ENCODE peak calls at places on chromosome 3, in eight cellular contexts. K, I, F, J, W, U, D and B are unnamed samples.

GRCh38 chr3:120506076-120506827 is 55.5 kb upstream of the FSTL1 start:
- DNase-seq in F (no peak), J (no peak), K (no peak), D (no peak), W (no peak), I (no peak), U (no peak), B (no peak)

GRCh38 chr3:150303776-150304175 is 104.3 kb upstream of the TSC22D2 start:
- DNase-seq in U (no peak), D (peak), F (no peak), W (no peak), J (no peak), I (peak), K (peak), B (no peak)

GRCh38 chr3:139654637-139655365 is 23.0 kb downstream of the NMNAT3 start:
- DNase-seq in J (no peak), I (no peak), K (no peak), F (no peak), W (no peak), U (no peak), D (no peak), B (no peak)

GRCh38 chr3:141083831-141084624 is 32.9 kb downstream of the SPSB4 start:
- DNase-seq in I (peak), W (no peak), U (peak), K (no peak), F (no peak), D (no peak), J (peak), B (peak)

GRCh38 chr3:170437696-170438407 is 19.2 kb downstream of the CLDN11 start:
- DNase-seq in J (no peak), U (no peak), W (no peak), K (no peak), I (no peak), F (no peak), D (no peak), B (no peak)

GRCh38 chr3:94524102-94524922 is 461.5 kb downstream of the NSUN3 start:
- DNase-seq in D (no peak), F (no peak), J (no peak), K (no peak), I (peak), U (peak), W (no peak), B (no peak)

GRCh38 chr3:73552700-73553099 is 72.0 kb downstream of the PDZRN3 start:
- DNase-seq in D (no peak), F (no peak), I (no peak), W (no peak), K (no peak), J (peak), U (no peak), B (no peak)

GRCh38 chr3:63869929-63870328 is 6.3 kb downstream of the ATXN7 start:
- DNase-seq in D (no peak), I (no peak), W (no peak), J (no peak), F (no peak), U (no peak), K (no peak), B (no peak)

GRCh38 chr3:89256882-89257281 is 149.5 kb downstream of the EPHA3 start:
- DNase-seq in W (no peak), J (no peak), K (no peak), F (no peak), D (no peak), U (no peak), I (no peak), B (no peak)

GRCh38 chr3:14141602-14142315 is 16.9 kb downstream of the TMEM43 start:
- DNase-seq in F (peak), U (peak), K (no peak), W (no peak), D (no peak), I (no peak), J (no peak), B (no peak)

GRCh38 chr3:110984456-110985250 is 87.0 kb upstream of the NECTIN3 start:
- DNase-seq in D (no peak), W (no peak), F (no peak), K (no peak), J (no peak), I (no peak), U (no peak), B (no peak)

GRCh38 chr3:174973465-174973864 is 114.3 kb downstream of the NAALADL2 start:
- DNase-seq in U (no peak), W (no peak), K (no peak), I (no peak), D (no peak), F (no peak), J (no peak), B (no peak)

GRCh38 chr3:93907132-93907531 is 66.6 kb downstream of the PROS1 start:
- DNase-seq in W (no peak), I (no peak), U (no peak), D (no peak), K (no peak), F (no peak), J (no peak), B (no peak)

GRCh38 chr3:48433472-48434118 is 3.7 kb upstream of the PLXNB1 start:
- DNase-seq in W (no peak), D (no peak), K (no peak), F (no peak), J (no peak), U (no peak), I (peak), B (no peak)

GRCh38 chr3:39378957-39379777 is 4.0 kb upstream of the SLC25A38 start:
- DNase-seq in F (no peak), U (no peak), I (no peak), J (no peak), K (no peak), D (no peak), W (no peak), B (no peak)

GRCh38 chr3:60178931-60179653 is 1072.2 kb downstream of the FHIT start:
- DNase-seq in F (no peak), U (no peak), K (no peak), W (no peak), J (no peak), D (no peak), I (no peak), B (no peak)

GRCh38 chr3:100226712-100227429 is 33.9 kb upstream of the TBC1D23 start:
- DNase-seq in W (no peak), U (no peak), F (no peak), K (no peak), I (no peak), D (no peak), J (no peak), B (no peak)

GRCh38 chr3:46496745-46497555 is 826 bp upstream of the RTP3 start:
- DNase-seq in I (peak), F (peak), W (peak), D (peak), U (no peak), K (peak), J (no peak), B (peak)

GRCh38 chr3:140416686-140417085 is 261.2 kb upstream of the TRIM42 start:
- DNase-seq in K (no peak), J (no peak), U (no peak), W (no peak), F (no peak), D (no peak), I (no peak), B (no peak)

GRCh38 chr3:5078151-5078550 is 43.9 kb upstream of the ARL8B start:
- DNase-seq in D (peak), J (no peak), K (no peak), U (no peak), F (no peak), I (no peak), W (no peak), B (no peak)

DNA sequence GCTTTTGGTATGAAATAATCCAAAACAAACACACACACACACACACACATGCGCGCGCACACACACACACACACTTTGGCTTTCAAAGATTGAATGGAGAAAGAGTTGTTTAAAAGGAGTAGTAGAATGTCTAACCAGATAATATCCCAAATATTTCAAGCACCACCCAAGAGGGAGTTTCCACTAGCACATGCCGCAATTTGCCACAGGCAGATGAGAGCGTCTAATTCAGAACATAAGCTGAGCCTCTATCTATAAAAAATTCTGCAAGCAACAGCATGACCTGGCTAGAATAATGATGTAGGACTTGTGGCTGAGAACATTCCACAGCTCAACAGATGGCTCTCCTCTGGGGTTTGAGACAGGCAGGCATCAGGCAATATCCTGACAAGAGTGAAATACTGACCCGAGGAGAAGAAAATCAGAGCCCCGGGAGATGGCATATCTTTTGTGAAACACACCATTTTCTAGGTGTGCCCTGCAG is 302.5 kb upstream of the GADL1 start:
- DNase-seq in D (no peak), W (no peak), K (no peak), I (no peak), F (no peak), U (no peak), J (no peak), B (no peak)
- TF ChIP-seq CTCF in D (no peak), W (no peak), K (no peak), I (no peak), F (no peak), U (peak), J (no peak), B (no peak)

GRCh38 chr3:136861890-136862610 is at the start of gene NCK1:
- DNase-seq in J (peak), W (peak), K (peak), I (peak), F (peak), U (peak), D (peak), B (peak)
- TF ChIP-seq CTCF in J (peak), W (peak), K (no peak), I (peak), F (no peak), U (peak), D (no peak), B (no peak)

DNA sequence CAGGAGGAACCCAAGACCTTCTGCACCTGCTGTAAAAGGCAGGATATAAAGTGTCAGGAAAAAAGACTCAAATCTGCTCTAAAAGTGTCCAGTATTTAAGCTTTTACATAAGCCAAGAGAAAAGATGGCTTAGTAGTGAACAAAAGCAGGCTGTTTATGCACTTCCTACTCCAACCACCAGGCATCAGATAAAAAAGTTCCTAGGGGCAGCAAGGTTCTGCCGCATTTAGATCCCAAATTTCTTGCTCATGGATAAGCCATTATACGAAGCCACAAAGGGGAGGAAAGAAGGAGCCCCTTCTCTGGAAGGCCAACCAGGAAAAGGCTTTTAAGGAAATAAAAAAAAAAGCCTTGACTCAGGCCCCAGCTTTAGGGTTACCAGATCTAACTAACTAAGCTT is 10.6 kb upstream of the SLC9C1 start:
- DNase-seq in K (peak), D (no peak), I (peak), F (no peak), W (no peak), U (no peak), J (no peak), B (no peak)
- TF ChIP-seq CTCF in K (peak), D (no peak), I (peak), F (peak), W (no peak), U (peak), J (no peak), B (no peak)

DNA sequence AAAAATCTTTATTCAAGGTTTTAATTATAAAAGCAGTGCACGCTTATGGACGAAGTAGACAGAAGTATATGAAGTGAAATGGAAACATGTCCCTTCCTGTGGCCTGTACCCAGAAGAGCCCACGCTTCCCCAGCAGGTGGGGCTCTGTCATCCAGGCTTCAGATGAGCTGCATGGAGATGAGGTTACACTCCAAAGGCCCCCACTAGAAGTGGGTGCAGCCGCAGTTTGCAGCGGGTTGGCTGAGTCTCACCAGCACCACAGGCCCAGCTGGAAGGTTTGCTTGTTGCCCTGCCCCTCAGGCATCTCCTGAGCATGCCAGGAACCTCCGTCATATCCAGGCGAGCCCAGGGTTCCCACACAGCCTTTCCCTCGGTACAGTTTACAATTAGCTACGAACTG is 33.1 kb downstream of the PRR20G start:
- DNase-seq in F (no peak), W (no peak), D (peak), K (no peak), U (no peak), I (no peak), J (no peak), B (no peak)
- TF ChIP-seq CTCF in F (no peak), W (peak), D (peak), K (no peak), U (peak), I (peak), J (no peak), B (no peak)